ENCODE peak calls at places on chromosomes 7 and 10, in ten cellular contexts. C is cardiac muscle cell; R is endothelial cell; P is AG08395; A is stimulated activated CD4-positive, alpha-beta T cell treated with anti-CD3 and anti-CD28 coated beads, Interleukin-4, amount 100 ng/mL, for 24 hours; Y is RWPE1; D is stimulated activated CD8-positive, alpha-beta memory T cell treated with anti-CD3 and anti-CD28 coated beads, Interleukin-7, amount 100 ng/mL, for 24 hours; O is AG09319; M is left lobe of liver; T is suprapubic skin. L is an unnamed sample.

GRCh38 chr7:18053177-18053928 is 25.7 kb upstream of the PRPS1L1 start:
- DNase-seq in Y (peak), P (no peak), C (no peak), D (no peak), M (no peak), R (no peak), O (no peak), A (no peak), T (no peak), L (no peak)

GRCh38 chr7:37759519-37759918 is 76.0 kb downstream of the GPR141 start:
- DNase-seq in T (no peak), P (no peak), Y (no peak), A (no peak), D (no peak), M (no peak), O (no peak), R (no peak), C (no peak), L (no peak)

GRCh38 chr7:77247206-77247850 is 47.7 kb upstream of the FGL2 start:
- DNase-seq in A (peak), P (peak), D (peak), Y (peak), M (peak), T (peak), R (peak), O (peak), C (peak), L (no peak)

GRCh38 chr7:151137076-151137611 is 30.4 kb downstream of the GBX1 start:
- DNase-seq in C (peak), Y (no peak), P (no peak), O (no peak), M (no peak), D (no peak), A (no peak), T (peak), R (no peak), L (peak)

GRCh38 chr10:112763916-112764520 is 186.0 kb upstream of the TCF7L2 start:
- DNase-seq in C (no peak), T (no peak), Y (no peak), D (no peak), O (no peak), P (no peak), A (no peak), M (no peak), R (no peak), L (no peak)

GRCh38 chr10:103204353-103205255 is 11.5 kb upstream of the NT5C2 start:
- DNase-seq in C (no peak), R (no peak), O (peak), A (no peak), D (no peak), Y (no peak), T (no peak), M (no peak), P (no peak), L (no peak)

GRCh38 chr10:123011987-123012386 is 3.2 kb downstream of the ACADSB start:
- DNase-seq in A (no peak), R (no peak), D (no peak), O (no peak), Y (no peak), C (no peak), T (no peak), P (no peak), M (peak), L (no peak)

GRCh38 chr7:2750054-2750453 is 62.1 kb downstream of the AMZ1 start:
- DNase-seq in R (no peak), C (peak), Y (no peak), A (no peak), O (no peak), T (no peak), M (no peak), P (no peak), D (no peak), L (peak)

GRCh38 chr10:52466464-52466863 is 152.4 kb downstream of the DKK1 start:
- DNase-seq in M (no peak), T (no peak), D (no peak), A (no peak), P (peak), R (no peak), O (no peak), Y (no peak), C (no peak), L (no peak)

GRCh38 chr7:98619450-98620321 is 2.6 kb downstream of the NPTX2 start:
- DNase-seq in O (no peak), Y (no peak), D (no peak), M (peak), C (no peak), P (peak), R (no peak), T (no peak), A (no peak), L (no peak)

GRCh38 chr7:107007892-107008287 is 36.6 kb upstream of the PRKAR2B start:
- DNase-seq in O (no peak), M (no peak), A (no peak), T (no peak), P (no peak), R (no peak), D (no peak), Y (no peak), C (peak), L (no peak)

GRCh38 chr7:17109017-17109416 is 189.4 kb upstream of the AHR start:
- DNase-seq in D (no peak), O (no peak), Y (no peak), R (no peak), C (no peak), P (no peak), T (no peak), A (no peak), M (no peak), L (no peak)

GRCh38 chr10:110803830-110804338 is 67.8 kb upstream of the PDCD4 start:
- DNase-seq in R (peak), P (peak), O (peak), C (peak), Y (peak), T (no peak), D (no peak), M (no peak), A (peak), L (peak)

GRCh38 chr10:4372601-4373000 is 453.4 kb upstream of the AKR1E2 start:
- DNase-seq in D (no peak), O (peak), P (peak), A (no peak), R (no peak), C (no peak), M (no peak), Y (no peak), T (no peak), L (no peak)

GRCh38 chr10:13234172-13234571 is at the start of gene UCMA:
- DNase-seq in Y (no peak), P (no peak), D (no peak), R (no peak), M (no peak), A (no peak), C (no peak), O (no peak), T (no peak), L (no peak)

GRCh38 chr7:21642422-21642821 is 99.6 kb downstream of the DNAH11 start:
- DNase-seq in M (no peak), Y (no peak), D (no peak), A (no peak), P (no peak), C (peak), T (no peak), O (no peak), R (no peak), L (no peak)

GRCh38 chr10:90751107-90751997 is 106.5 kb downstream of the HTR7 start:
- DNase-seq in A (peak), R (peak), P (peak), C (peak), D (peak), T (no peak), Y (peak), M (peak), O (no peak), L (no peak)

GRCh38 chr7:36775673-36776072 is 51.4 kb upstream of the AOAH start:
- DNase-seq in Y (no peak), P (no peak), C (no peak), R (no peak), M (no peak), D (no peak), A (no peak), O (no peak), T (no peak), L (no peak)